ENCODE peak calls at places on chromosomes 1 and 21, in five cellular contexts. J is A549, U is endothelial cell of umbilical vein, H is lower leg skin, I is body of pancreas. M is an unnamed sample.

GRCh38 chr21:31260790-31261189 is 83.3 kb downstream of the TIAM1 start:
- DNase-seq in U (no peak), I (no peak), J (no peak), H (no peak), M (no peak)

GRCh38 chr1:12251442-12251841 is 21.6 kb downstream of the VPS13D start:
- DNase-seq in J (no peak), U (no peak), I (no peak), H (no peak), M (no peak)

GRCh38 chr21:17083084-17083483 is 429.8 kb upstream of the CXADR start:
- DNase-seq in I (no peak), H (no peak), U (no peak), J (no peak), M (no peak)

GRCh38 chr1:115557715-115558114 is 84.1 kb upstream of the VANGL1 start:
- DNase-seq in I (no peak), U (no peak), H (no peak), J (no peak), M (no peak)

GRCh38 chr1:242189591-242189990 is 190.7 kb upstream of the MAP1LC3C start:
- DNase-seq in I (no peak), U (no peak), J (peak), H (no peak), M (no peak)

GRCh38 chr1:23116921-23117699 is 51.5 kb downstream of the LUZP1 start:
- DNase-seq in I (no peak), J (no peak), H (no peak), U (peak), M (no peak)

GRCh38 chr1:19080715-19081114 is 124.2 kb upstream of the IFFO2 start:
- DNase-seq in J (no peak), I (no peak), H (no peak), U (no peak), M (no peak)

GRCh38 chr1:39859859-39860812 is 23.2 kb downstream of the TRIT1 start:
- DNase-seq in H (no peak), U (no peak), I (no peak), J (no peak), M (no peak)

GRCh38 chr1:30407030-30407861 is 316.1 kb downstream of the MATN1 start:
- DNase-seq in J (no peak), H (no peak), I (no peak), U (no peak), M (no peak)

GRCh38 chr1:206911064-206911663 is 10.6 kb downstream of the FCMR start:
- DNase-seq in J (peak), H (no peak), U (peak), I (peak), M (peak)

GRCh38 chr1:17438176-17438976 is 1.1 kb downstream of the RCC2 start:
- DNase-seq in J (no peak), H (no peak), U (peak), I (peak), M (peak)

GRCh38 chr1:228542981-228543380 is 55.8 kb downstream of the RNF187 start:
- DNase-seq in I (no peak), H (no peak), U (no peak), J (no peak), M (no peak)

GRCh38 chr1:198848649-198849048 is 209.8 kb downstream of the PTPRC start:
- DNase-seq in H (no peak), U (no peak), I (no peak), J (no peak), M (no peak)

GRCh38 chr1:56550132-56550531 is 29.2 kb downstream of the PLPP3 start:
- DNase-seq in H (no peak), I (no peak), J (no peak), U (peak), M (no peak)

GRCh38 chr1:98028800-98029199 is 108.0 kb upstream of the DPYD start:
- DNase-seq in U (no peak), J (no peak), I (no peak), H (no peak), M (no peak)

GRCh38 chr21:44418876-44419230 is 36.5 kb upstream of the LRRC3 start:
- DNase-seq in I (no peak), J (no peak), U (no peak), H (no peak), M (no peak)

GRCh38 chr1:56148466-56149193 is 430.7 kb downstream of the PLPP3 start:
- DNase-seq in H (no peak), I (no peak), U (peak), J (no peak), M (no peak)

GRCh38 chr1:245311887-245312286 is 157.1 kb downstream of the KIF26B start:
- DNase-seq in J (no peak), H (no peak), U (no peak), I (no peak), M (no peak)

GRCh38 chr1:8415526-8416278 is 97.8 kb downstream of the SLC45A1 start:
- DNase-seq in I (no peak), U (no peak), H (no peak), J (no peak), M (no peak)

GRCh38 chr1:50418600-50419109 is 4.6 kb downstream of the DMRTA2 start:
- DNase-seq in J (no peak), I (no peak), U (no peak), H (no peak), M (no peak)

GRCh38 chr1:40668769-40669525 is 3.5 kb upstream of the RIMS3 start:
- DNase-seq in U (peak), H (peak), I (peak), J (peak), M (peak)

GRCh38 chr1:201480231-201481003 is 11.4 kb upstream of the PHLDA3 start:
- DNase-seq in I (peak), J (peak), U (no peak), H (peak), M (peak)

GRCh38 chr21:43928230-43928607 is 63.2 kb downstream of the AGPAT3 start:
- DNase-seq in H (no peak), I (no peak), J (no peak), U (no peak), M (no peak)

GRCh38 chr1:235079443-235079967 is 49.1 kb downstream of the TOMM20 start:
- DNase-seq in U (peak), J (peak), H (no peak), I (peak), M (no peak)

GRCh38 chr1:48026701-48027532 is 29.7 kb upstream of the TRABD2B start:
- DNase-seq in U (no peak), J (no peak), I (no peak), H (no peak), M (no peak)

GRCh38 chr1:15090373-15090772 is 63.2 kb upstream of the TMEM51 start:
- DNase-seq in H (no peak), J (no peak), I (peak), U (peak), M (no peak)

GRCh38 chr1:39105061-39105840 is 79.1 kb downstream of the NDUFS5 start:
- DNase-seq in U (peak), H (peak), J (no peak), I (peak), M (peak)

GRCh38 chr1:54284781-54285563 is 85.0 kb downstream of the MRPL37 start:
- DNase-seq in J (no peak), H (no peak), I (no peak), U (no peak), M (peak)

GRCh38 chr1:98389809-98390208 is 271.7 kb upstream of the SNX7 start:
- DNase-seq in U (peak), J (no peak), H (no peak), I (no peak), M (no peak)

GRCh38 chr1:162213281-162213909 is 143.9 kb downstream of the NOS1AP start:
- DNase-seq in H (peak), J (no peak), I (peak), U (peak), M (no peak)

GRCh38 chr1:178464566-178464965 is 32.2 kb downstream of the CLEC20A start:
- DNase-seq in H (no peak), J (no peak), U (no peak), I (no peak), M (no peak)

GRCh38 chr1:16442941-16443340 is 2.4 kb downstream of the NECAP2 start:
- DNase-seq in J (no peak), U (no peak), H (no peak), I (no peak), M (no peak)

GRCh38 chr1:111203681-111204210 is 3.3 kb upstream of the DENND2D start:
- DNase-seq in I (peak), J (no peak), U (no peak), H (peak), M (peak)
- TF ChIP-seq POLR2A in I (peak), J (no peak), U (no peak), H (no peak), M (no peak)

GRCh38 chr1:44673675-44674112 is 587 bp downstream of the TMEM53 start:
- DNase-seq in U (no peak), I (no peak), J (no peak), H (no peak), M (no peak)
- TF ChIP-seq POLR2A in U (peak), I (no peak), J (no peak), H (no peak), M (no peak)

DNA sequence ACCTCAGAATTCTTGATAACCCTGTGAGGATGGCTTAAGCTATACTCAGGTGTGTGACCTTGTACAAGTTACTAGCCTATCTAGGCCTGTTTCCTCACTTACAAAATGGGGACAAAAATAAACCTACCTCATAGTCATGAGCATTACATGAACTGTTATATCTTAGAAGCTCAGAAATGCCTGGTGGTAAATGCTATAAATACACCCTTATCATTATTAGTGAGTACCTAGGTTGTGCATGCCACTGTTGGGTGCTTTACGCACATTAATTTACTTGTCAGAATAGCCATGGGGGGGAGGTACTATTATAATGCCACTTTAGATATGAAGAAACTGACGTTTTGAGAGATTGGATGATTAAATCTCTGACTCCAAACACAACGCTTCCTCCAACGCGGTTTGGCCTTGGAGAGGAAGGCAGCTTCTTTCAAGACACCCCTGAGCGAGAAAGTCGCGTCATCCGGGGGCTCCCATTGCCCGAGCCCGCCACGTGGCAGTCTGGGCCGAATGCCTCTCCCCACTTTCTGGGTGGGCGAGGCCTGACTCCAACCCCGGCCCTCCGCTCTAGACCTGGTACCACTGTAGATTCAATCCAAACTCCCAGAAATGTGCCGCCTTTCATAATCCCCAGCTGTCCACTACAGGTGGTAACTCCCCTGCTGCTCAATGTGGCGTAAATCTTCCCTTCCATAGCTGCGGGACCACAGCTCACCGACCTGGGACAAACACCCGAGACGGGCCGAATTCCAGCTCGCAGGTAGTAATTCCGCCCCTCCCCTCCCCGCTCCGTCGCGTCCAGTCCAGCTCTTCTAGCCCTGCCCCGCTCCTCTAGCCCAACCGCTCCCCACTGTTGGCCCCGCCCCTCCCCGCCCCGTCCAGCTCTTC is 773 bp upstream of the RAD54L start:
- DNase-seq in J (peak), I (no peak), U (no peak), H (no peak), M (peak)
- TF ChIP-seq POLR2A in J (peak), I (peak), U (no peak), H (no peak), M (peak)

DNA sequence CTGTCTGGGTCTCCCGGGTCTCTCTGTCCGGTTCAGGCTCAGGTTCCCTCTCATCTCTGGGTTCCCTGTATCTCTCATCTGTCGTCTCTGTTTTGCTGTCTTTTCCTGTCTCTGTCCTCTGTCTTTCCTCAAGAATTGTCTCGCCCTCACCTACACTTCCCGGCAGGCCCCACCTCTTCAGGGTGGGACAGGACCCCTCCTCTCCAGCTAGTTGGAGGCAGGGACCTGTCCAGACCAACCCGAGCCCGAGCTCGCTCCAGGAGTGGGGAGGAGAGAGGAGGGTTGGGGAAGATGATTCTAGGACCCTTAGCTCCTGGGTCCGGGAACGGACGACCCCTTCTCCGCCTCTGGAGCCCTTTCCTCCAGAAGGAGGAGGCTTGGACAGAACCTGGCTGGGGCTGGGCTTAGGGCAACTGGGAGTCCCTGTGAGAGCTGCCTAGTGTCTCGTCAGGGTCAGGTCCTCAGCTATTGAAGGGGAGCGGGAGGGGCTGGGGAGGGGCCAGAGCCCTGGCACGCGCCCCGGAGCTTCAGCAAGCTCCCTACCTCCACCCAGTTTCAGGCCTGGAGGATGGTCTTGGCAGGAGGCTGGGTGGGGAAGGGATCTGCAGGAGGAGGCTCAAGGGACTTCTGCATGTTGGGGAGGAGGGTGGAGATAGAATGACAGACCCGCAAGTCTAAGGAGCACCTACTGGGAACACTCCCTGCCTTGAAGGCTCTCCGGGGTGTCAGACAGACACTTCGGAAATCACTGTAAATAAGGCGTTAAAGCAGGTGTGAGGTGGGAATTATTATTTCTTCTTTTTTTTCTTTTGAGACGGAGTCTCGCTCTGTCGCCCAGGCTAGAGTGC is 26.3 kb upstream of the EPB41 start:
- DNase-seq in J (no peak), I (peak), U (peak), H (no peak), M (no peak)
- TF ChIP-seq POLR2A in J (no peak), I (no peak), U (no peak), H (no peak), M (peak)

DNA sequence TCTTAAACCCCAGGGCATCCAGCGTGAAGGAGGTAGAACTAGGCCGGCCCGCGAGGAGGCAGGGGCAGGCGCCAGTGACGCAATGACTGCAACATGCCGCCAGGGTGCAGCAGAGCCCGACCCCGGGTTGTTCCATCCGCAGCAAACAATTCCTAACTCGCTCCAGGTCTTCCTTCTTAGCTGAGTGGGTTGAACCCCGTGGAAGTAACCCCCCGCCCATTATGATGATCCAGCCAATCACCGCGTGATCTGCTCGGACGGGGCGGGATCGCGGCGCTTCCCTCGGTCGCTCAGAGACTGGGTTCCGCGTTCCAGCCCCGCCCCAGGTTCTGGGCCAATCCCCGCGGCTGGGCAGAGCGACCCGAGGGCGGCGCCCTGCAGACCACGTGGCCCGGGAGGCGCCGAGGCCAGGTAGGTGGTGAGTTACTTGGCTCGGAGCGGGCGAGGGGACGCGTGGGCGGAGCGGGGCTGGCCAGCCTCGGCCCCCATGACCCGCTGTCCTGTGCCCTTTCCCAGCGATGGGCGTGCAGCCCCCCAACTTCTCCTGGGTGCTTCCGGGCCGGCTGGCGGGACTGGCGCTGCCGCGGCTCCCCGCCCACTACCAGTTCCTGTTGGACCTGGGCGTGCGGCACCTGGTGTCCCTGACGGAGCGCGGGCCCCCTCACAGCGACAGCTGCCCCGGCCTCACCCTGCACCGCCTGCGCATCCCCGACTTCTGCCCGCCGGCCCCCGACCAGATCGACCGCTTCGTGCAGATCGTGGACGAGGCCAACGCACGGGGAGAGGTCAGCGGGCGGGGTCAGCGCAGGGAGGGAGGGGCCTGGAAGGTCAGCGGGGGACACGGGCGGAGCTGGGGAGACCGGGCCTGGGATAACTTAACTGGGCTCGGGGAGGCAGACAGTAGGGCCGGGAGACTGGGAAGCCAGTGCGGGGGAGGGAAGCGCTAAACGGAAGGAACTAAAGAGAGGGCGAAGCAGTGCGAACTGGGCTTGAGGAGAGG is at the start of gene DUSP23:
- DNase-seq in J (peak), H (peak), U (peak), I (peak), M (peak)
- TF ChIP-seq POLR2A in J (peak), H (no peak), U (peak), I (peak), M (peak)

DNA sequence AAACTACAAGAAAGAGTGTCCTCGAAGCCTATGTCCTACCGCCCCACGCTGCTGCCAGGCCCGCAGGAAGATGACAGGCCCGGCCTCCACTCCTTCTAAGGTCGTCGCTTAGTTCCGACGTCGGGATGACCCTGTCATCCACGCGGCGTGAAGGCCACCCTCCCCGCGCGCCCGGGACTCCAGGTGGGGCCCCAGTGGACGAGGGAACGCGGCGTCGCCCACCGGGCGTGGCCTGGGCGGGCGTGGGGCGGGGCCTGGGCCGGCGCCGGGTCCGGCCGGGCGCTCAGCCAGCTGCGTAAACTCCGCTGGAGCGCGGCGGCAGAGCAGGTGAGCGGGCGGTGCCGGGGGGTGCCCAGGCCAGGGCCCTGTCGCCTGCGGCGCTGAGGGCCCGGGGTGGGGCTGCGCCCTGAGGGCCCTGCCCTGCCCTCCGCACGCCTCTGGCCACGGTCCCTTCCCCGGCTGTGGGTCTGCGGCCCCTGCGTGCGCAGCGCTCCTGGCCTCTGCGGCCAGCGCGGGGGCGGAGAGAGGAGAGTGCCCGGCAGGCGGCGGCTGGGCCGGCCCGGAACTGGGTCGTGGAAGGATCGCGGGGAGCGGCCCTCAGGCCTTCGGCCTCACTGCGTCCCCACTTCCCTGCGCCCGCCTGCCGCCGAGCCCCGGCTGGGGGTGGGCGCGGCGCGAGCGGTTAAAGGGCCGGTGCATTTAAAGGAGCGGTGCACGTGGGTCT is at the start of gene PSEN2:
- DNase-seq in J (peak), U (peak), H (peak), I (peak), M (peak)
- TF ChIP-seq POLR2A in J (peak), U (no peak), H (no peak), I (peak), M (no peak)

GRCh38 chr21:39348355-39349210 is at the start of gene HMGN1:
- DNase-seq in H (peak), J (peak), U (peak), I (peak), M (peak)
- TF ChIP-seq POLR2A in H (no peak), J (peak), U (peak), I (peak), M (no peak)